ENCODE peak calls at places on chromosomes 16 and 17, in seven cellular contexts. H, T, K, R, D, N and X are unnamed samples.

GRCh38 chr17:48259710-48260291 is 152.2 kb downstream of the SNX11 start:
- DNase-seq in H (no peak), K (peak; percentile 45), N (peak; percentile 12), D (no peak), T (peak; percentile 19), R (no peak), X (no peak)

GRCh38 chr16:50093607-50094570 is 28.1 kb downstream of the HEATR3 start:
- DNase-seq in D (peak; percentile 67), K (no peak), T (peak; percentile 54), R (peak; percentile 48), H (peak; percentile 34), N (peak; percentile 83), X (no peak)

GRCh38 chr16:2977440-2977839 is 2.8 kb downstream of the PKMYT1 start:
- DNase-seq in T (peak; percentile 96), H (peak; percentile 52), R (no peak), K (no peak), D (peak; percentile 80), N (no peak), X (no peak)

GRCh38 chr17:74282587-74283370 is 8.7 kb downstream of the DNAI2 start:
- DNase-seq in H (no peak), K (no peak), N (no peak), D (no peak), T (no peak), R (no peak), X (no peak)

GRCh38 chr17:79091373-79091670 is 16.7 kb downstream of the ENGASE start:
- DNase-seq in D (no peak), H (no peak), N (no peak), T (no peak), K (no peak), R (no peak), X (no peak)

GRCh38 chr16:89633064-89633631 is 19.7 kb downstream of the DPEP1 start:
- DNase-seq in H (peak; percentile 40), R (no peak), N (peak; percentile 45), T (no peak), D (no peak), K (peak; percentile 73), X (peak; percentile 55)

GRCh38 chr16:1640261-1640956 is 28.2 kb downstream of the CRAMP1 start:
- DNase-seq in N (no peak), K (no peak), T (no peak), H (no peak), R (no peak), D (no peak), X (no peak)

GRCh38 chr16:71354156-71354555 is 4.4 kb upstream of the CALB2 start:
- DNase-seq in N (no peak), D (no peak), R (no peak), K (no peak), H (no peak), T (no peak), X (no peak)

GRCh38 chr16:85490971-85491771 is 122.0 kb upstream of the GSE1 start:
- DNase-seq in K (no peak), T (peak; percentile 74), R (no peak), N (no peak), H (peak; percentile 65), D (no peak), X (no peak)

GRCh38 chr16:47069841-47070584 is 73.7 kb downstream of the NETO2 start:
- DNase-seq in R (no peak), T (no peak), N (no peak), K (no peak), H (no peak), D (no peak), X (no peak)

GRCh38 chr17:32497431-32498205 is 10.8 kb downstream of the CDK5R1 start:
- DNase-seq in K (no peak), D (no peak), R (no peak), T (no peak), H (no peak), N (no peak), X (no peak)

GRCh38 chr16:83802135-83802534 is 5.6 kb upstream of the HSBP1 start:
- DNase-seq in T (no peak), D (no peak), K (peak; percentile 81), N (peak; percentile 70), H (no peak), R (no peak), X (peak; percentile 52)

GRCh38 chr17:57948555-57949420 is 6.4 kb downstream of the CUEDC1 start:
- DNase-seq in N (peak; percentile 66), R (no peak), H (no peak), T (no peak), D (no peak), K (peak; percentile 96), X (peak; percentile 98)

GRCh38 chr16:52528393-52529080 is 18.4 kb downstream of the TOX3 start:
- DNase-seq in T (no peak), N (no peak), R (no peak), K (no peak), H (no peak), D (no peak), X (no peak)

GRCh38 chr16:86538196-86538780 is 16.7 kb downstream of the MTHFSD start:
- DNase-seq in H (no peak), K (no peak), N (no peak), T (no peak), R (no peak), D (no peak), X (no peak)

GRCh38 chr16:1068451-1068850 is 4.1 kb upstream of the SSTR5 start:
- DNase-seq in D (no peak), N (no peak), R (no peak), K (no peak), T (no peak), H (no peak), X (no peak)

GRCh38 chr16:57041182-57042156 is 50.9 kb upstream of the CPNE2 start:
- DNase-seq in H (peak; percentile 57), D (no peak), R (no peak), K (no peak), T (peak; percentile 13), N (no peak), X (no peak)

GRCh38 chr17:70134777-70135176 is 34.6 kb upstream of the KCNJ2 start:
- DNase-seq in D (no peak), H (no peak), K (no peak), N (no peak), T (no peak), R (no peak), X (no peak)

GRCh38 chr17:70172449-70172848 is 3.1 kb downstream of the KCNJ2 start:
- DNase-seq in K (peak; percentile 41), T (no peak), H (no peak), N (no peak), D (no peak), R (no peak), X (no peak)

GRCh38 chr17:58527306-58527705 is 12.9 kb upstream of the MTMR4 start:
- DNase-seq in K (no peak), R (no peak), T (no peak), H (no peak), N (no peak), D (no peak), X (no peak)

GRCh38 chr16:83995756-83996155 is 27.7 kb downstream of the NECAB2 start:
- DNase-seq in H (peak; percentile 17), K (peak; percentile 10), T (peak; percentile 58), D (no peak), N (peak; percentile 21), R (peak; percentile 82), X (no peak)

GRCh38 chr16:86664518-86665318 is 86.4 kb downstream of the FOXL1 start:
- DNase-seq in H (peak; percentile 67), N (peak; percentile 96), D (no peak), T (no peak), R (no peak), K (peak; percentile 98), X (peak; percentile 85)

GRCh38 chr17:1011760-1012735 is 15.1 kb downstream of the TIMM22 start:
- DNase-seq in K (no peak), T (no peak), H (no peak), D (peak; percentile 19), R (no peak), N (no peak), X (no peak)

GRCh38 chr16:8644513-8645140 is 23.1 kb downstream of the METTL22 start:
- DNase-seq in T (no peak), K (no peak), N (no peak), R (no peak), D (no peak), H (no peak), X (no peak)
- H3K4me3 ChIP-seq in T (no peak overlapping the region), K (no peak overlapping the region), N (no peak overlapping the region), R (no peak overlapping the region), D (no peak overlapping the region), H (no peak overlapping the region), X (no peak overlapping the region)

GRCh38 chr17:28644782-28645575 is at the start of gene BLTP2:
- DNase-seq in D (peak; percentile 98), R (peak; percentile 97), T (peak; percentile 96), K (peak; percentile 92), H (peak; percentile 97), N (peak; percentile 88), X (peak; percentile 62)
- TF ChIP-seq CTCF in D (no peak), R (peak; percentile 7), T (no peak), K (no peak), H (no peak), N (no peak), X (no peak)

DNA sequence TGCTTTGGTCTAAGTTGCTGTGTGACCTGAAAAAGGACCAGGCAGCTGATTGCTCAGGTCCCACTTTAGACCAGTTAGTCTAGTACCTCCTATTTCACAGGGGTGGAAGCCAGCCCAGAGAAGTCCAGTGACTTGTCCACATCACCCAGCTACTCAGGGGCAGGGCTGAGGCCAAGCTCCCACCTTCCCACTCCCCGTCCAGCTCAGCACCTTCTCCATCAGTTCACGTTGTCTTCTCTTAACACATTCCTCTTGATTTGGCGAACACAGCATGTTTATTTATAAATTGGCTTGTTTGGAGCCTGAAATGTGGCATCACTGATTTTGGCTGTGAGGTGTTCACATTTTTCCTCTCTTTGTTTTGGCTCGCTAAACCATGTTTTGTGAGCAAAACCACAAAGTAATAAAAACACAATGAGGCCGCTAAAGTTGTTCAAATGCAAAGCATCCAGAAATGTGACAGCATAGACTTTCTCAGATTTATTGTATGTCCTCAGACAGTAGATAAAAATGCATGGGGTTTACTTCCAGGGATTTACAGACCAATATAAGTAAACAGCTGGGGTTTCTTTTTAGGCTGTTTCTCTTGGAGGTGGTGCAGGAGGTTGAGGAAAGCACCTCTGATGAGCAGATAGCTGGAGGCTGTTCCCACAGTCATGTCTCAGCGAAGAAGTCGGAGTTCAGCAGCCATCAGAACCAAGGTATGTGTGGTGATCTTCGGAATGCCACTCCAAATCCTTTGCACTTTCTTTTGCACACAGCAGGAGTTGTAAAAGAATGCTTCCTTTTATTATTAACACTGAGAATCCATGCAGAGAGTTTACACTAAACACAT is 88.4 kb downstream of the PLXDC1 start:
- DNase-seq in H (no peak), K (peak; percentile 16), N (no peak), R (no peak), T (no peak), D (no peak), X (peak; percentile 31)
- H3K4me3 ChIP-seq in H (no peak overlapping the region), K (no peak overlapping the region), N (no peak overlapping the region), R (no peak overlapping the region), T (no peak overlapping the region), D (no peak overlapping the region), X (no peak overlapping the region)

DNA sequence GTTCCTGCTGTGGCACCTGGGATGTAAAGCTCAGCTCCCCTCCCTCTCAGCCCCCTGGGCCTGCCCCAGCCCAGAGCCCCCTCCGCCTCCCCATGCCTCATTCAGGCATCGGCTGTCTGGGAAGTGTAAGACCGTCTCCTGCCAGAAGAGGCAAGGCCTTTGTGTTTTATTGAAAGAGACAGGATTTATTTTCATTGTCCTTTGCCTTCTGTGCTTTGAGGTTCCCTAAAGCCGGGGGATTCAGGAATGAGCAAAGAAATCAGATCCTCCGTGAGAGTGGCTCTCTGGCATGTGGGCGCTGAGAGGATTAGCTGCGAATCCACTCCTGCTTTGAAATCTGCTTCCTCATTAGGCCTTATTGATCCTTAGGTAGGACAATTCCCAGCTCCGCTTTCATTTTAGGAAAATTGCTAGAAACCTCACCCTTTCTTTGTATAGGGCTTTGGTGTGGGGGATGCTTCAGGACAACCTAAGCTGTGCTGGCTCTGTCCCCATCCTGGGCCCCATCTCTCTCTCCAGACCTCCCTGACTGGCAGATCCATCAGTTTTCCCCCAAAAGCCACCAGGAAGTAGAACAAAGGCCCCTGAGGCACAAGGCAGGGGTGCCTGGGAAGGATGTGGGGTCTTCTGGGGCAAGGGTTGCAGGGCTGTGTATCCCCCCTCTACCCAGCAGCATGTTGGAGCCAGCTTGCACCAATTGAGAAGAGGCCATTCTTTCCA is 211.4 kb upstream of the TNRC6C start:
- DNase-seq in N (no peak), D (no peak), R (peak; percentile 21), H (no peak), T (no peak), K (no peak), X (no peak)
- TF ChIP-seq CTCF in N (no peak), D (no peak), R (no peak), H (no peak), T (no peak), K (no peak), X (no peak)